ENCODE peak calls at places on chromosomes 1 and 21, in seven cellular contexts. X, K, H, G, P, M and U are unnamed samples.

GRCh38 chr1:1325288-1326074 is 879 bp downstream of the CPTP start:
- DNase-seq in X (no peak), K (peak; percentile 51), H (no peak), G (no peak), P (no peak), M (no peak), U (no peak)

GRCh38 chr1:20698195-20698910 is 19.5 kb downstream of the KIF17 start:
- DNase-seq in X (peak; percentile 44), K (peak; percentile 61), H (peak; percentile 66), G (no peak), P (no peak), M (no peak), U (peak; percentile 70)

GRCh38 chr1:67953301-67953700 is 97.1 kb downstream of the DIRAS3 start:
- DNase-seq in X (no peak), K (no peak), H (no peak), G (no peak), P (no peak), M (no peak), U (no peak)

GRCh38 chr1:36091698-36092097 is 3.0 kb downstream of the ADPRS start:
- DNase-seq in X (no peak), K (no peak), H (no peak), G (no peak), P (no peak), M (peak; percentile 4), U (no peak)

GRCh38 chr1:12143631-12144155 is 23.1 kb upstream of the TNFRSF1B start:
- DNase-seq in X (no peak), K (peak; percentile 33), H (peak; percentile 87), G (no peak), P (peak; percentile 88), M (peak; percentile 54), U (peak; percentile 78)

GRCh38 chr1:182163821-182164223 is 102.3 kb upstream of the ZNF648 start:
- DNase-seq in X (no peak), K (no peak), H (no peak), G (no peak), P (peak; percentile 33), M (no peak), U (peak; percentile 41)

GRCh38 chr1:151189638-151190445 is at the start of gene VPS72:
- DNase-seq in X (peak; percentile 90), K (peak; percentile 93), H (peak; percentile 90), G (peak; percentile 99), P (peak; percentile 87), M (peak; percentile 93), U (peak; percentile 93)

GRCh38 chr21:28267449-28267848 is 725.2 kb downstream of the LTN1 start:
- DNase-seq in X (no peak), K (no peak), H (no peak), G (no peak), P (no peak), M (no peak), U (no peak)

GRCh38 chr21:39552856-39553255 is 59.9 kb upstream of the B3GALT5 start:
- DNase-seq in X (no peak), K (no peak), H (no peak), G (no peak), P (no peak), M (no peak), U (no peak)

GRCh38 chr1:208207388-208208131 is 36.6 kb downstream of the PLXNA2 start:
- DNase-seq in X (peak; percentile 79), K (peak; percentile 93), H (peak; percentile 97), G (peak; percentile 82), P (peak; percentile 76), M (no peak), U (peak; percentile 96)

GRCh38 chr1:19484793-19485361 is 462 bp downstream of the CAPZB start:
- DNase-seq in X (no peak), K (peak; percentile 30), H (no peak), G (no peak), P (no peak), M (no peak), U (peak; percentile 73)

GRCh38 chr1:168422203-168422848 is 121.5 kb downstream of the XCL2 start:
- DNase-seq in X (no peak), K (no peak), H (no peak), G (no peak), P (no peak), M (no peak), U (no peak)

GRCh38 chr1:65148548-65149390 is 766 bp downstream of the AK4 start:
- DNase-seq in X (peak; percentile 13), K (peak; percentile 80), H (peak; percentile 49), G (peak; percentile 42), P (peak; percentile 51), M (peak; percentile 65), U (peak; percentile 76)

GRCh38 chr1:20192364-20192763 is 6.0 kb upstream of the PLA2G2C start:
- DNase-seq in X (no peak), K (no peak), H (peak; percentile 5), G (no peak), P (no peak), M (no peak), U (peak; percentile 83)

GRCh38 chr1:198842686-198843085 is 203.8 kb downstream of the PTPRC start:
- DNase-seq in X (no peak), K (no peak), H (no peak), G (no peak), P (no peak), M (no peak), U (no peak)